ENCODE peak calls at places on chromosomes 16 and 17, in seven cellular contexts. R is memory B cell; L is GF-D8; G is stimulated activated naive CD8-positive, alpha-beta T cell treated with anti-CD3 and anti-CD28 coated beads, Interleukin-15, Interleukin-2, amounts not matched to agents 100 U/mL and 50 U/mL, for 24 hours; N is hypothalamus; S is GM12878; F is choroid plexus epithelial cell. H is an unnamed sample.

GRCh38 chr17:45967378-45967777 is 31.7 kb upstream of the STH start:
- DNase-seq in L (no peak), N (no peak), G (no peak), S (no peak), F (no peak), R (no peak), H (no peak)

GRCh38 chr16:68257251-68257905 is 6.9 kb upstream of the SLC7A6 start:
- DNase-seq in R (peak), S (no peak), G (no peak), F (no peak), N (no peak), L (peak), H (peak)

GRCh38 chr16:14193316-14193871 is 122.3 kb downstream of the MRTFB start:
- DNase-seq in L (no peak), G (no peak), N (no peak), R (no peak), F (no peak), S (peak), H (peak)

GRCh38 chr17:30354731-30355130 is 20.9 kb upstream of the TMIGD1 start:
- DNase-seq in F (no peak), S (no peak), G (no peak), R (no peak), N (no peak), L (no peak), H (no peak)

GRCh38 chr17:77887464-77888241 is 70.8 kb upstream of the TNRC6C start:
- DNase-seq in G (peak), F (peak), S (no peak), R (peak), N (no peak), L (no peak), H (peak)

GRCh38 chr17:46072998-46073397 is 73.9 kb downstream of the STH start:
- DNase-seq in N (no peak), G (no peak), S (no peak), L (no peak), R (no peak), F (peak), H (no peak)

GRCh38 chr16:50613281-50613991 is 65.2 kb downstream of the NKD1 start:
- DNase-seq in F (peak), G (no peak), R (no peak), N (no peak), S (no peak), L (no peak), H (no peak)

GRCh38 chr17:47423406-47424295 is 99.9 kb downstream of the EFCAB13 start:
- DNase-seq in S (no peak), R (peak), L (no peak), F (peak), N (no peak), G (peak), H (no peak)

GRCh38 chr17:59451706-59452105 is 113.7 kb upstream of the DHX40 start:
- DNase-seq in F (peak), R (no peak), G (no peak), N (no peak), L (no peak), S (no peak), H (no peak)

GRCh38 chr17:82528484-82529265 is 9.1 kb downstream of the FOXK2 start:
- DNase-seq in R (no peak), S (no peak), G (no peak), F (no peak), N (no peak), L (no peak), H (no peak)

GRCh38 chr16:17224859-17225258 is 245.9 kb downstream of the XYLT1 start:
- DNase-seq in G (peak), N (peak), F (peak), R (no peak), S (no peak), L (peak), H (peak)

GRCh38 chr16:62741692-62742091 is 705.5 kb upstream of the CDH8 start:
- DNase-seq in R (no peak), S (no peak), G (no peak), N (no peak), F (no peak), L (no peak), H (no peak)

GRCh38 chr17:32628645-32629044 is 141.9 kb downstream of the CDK5R1 start:
- DNase-seq in R (no peak), G (no peak), F (no peak), N (no peak), S (no peak), L (no peak), H (no peak)

GRCh38 chr16:72291531-72291981 is 119.6 kb upstream of the PMFBP1 start:
- DNase-seq in S (no peak), F (peak), N (no peak), R (no peak), G (no peak), L (no peak), H (no peak)

GRCh38 chr17:386145-386876 is 33.7 kb upstream of the RPH3AL start:
- DNase-seq in F (peak), L (no peak), S (no peak), R (peak), G (peak), N (peak), H (peak)

GRCh38 chr17:66994943-66995535 is 30.5 kb downstream of the CACNG4 start:
- DNase-seq in R (no peak), G (no peak), L (no peak), N (no peak), S (no peak), F (no peak), H (no peak)

GRCh38 chr17:50785942-50786570 is 18.7 kb upstream of the ANKRD40CL start:
- DNase-seq in R (no peak), F (peak), S (no peak), G (no peak), N (no peak), L (no peak), H (no peak)

GRCh38 chr17:69500911-69501429 is 86.5 kb downstream of the MAP2K6 start:
- DNase-seq in L (no peak), G (no peak), F (no peak), S (no peak), R (no peak), N (no peak), H (no peak)

GRCh38 chr16:50066482-50067289 is 916 bp downstream of the HEATR3 start:
- DNase-seq in N (no peak), L (no peak), F (no peak), R (peak), S (no peak), G (no peak), H (peak)

GRCh38 chr17:74297941-74298340 is 23.9 kb downstream of the DNAI2 start:
- DNase-seq in G (peak), L (no peak), F (no peak), S (no peak), N (no peak), R (no peak), H (no peak)

GRCh38 chr17:42387663-42388380 is 420 bp downstream of the STAT3 start:
- DNase-seq in R (peak), G (peak), F (peak), N (no peak), S (no peak), L (peak), H (peak)

GRCh38 chr16:86505185-86505898 is 5.0 kb upstream of the FOXF1 start:
- DNase-seq in R (no peak), L (no peak), G (no peak), S (no peak), F (no peak), N (no peak), H (peak)

GRCh38 chr17:77681820-77682219 is 276.7 kb upstream of the TNRC6C start:
- DNase-seq in R (no peak), F (peak), L (no peak), N (no peak), G (no peak), S (no peak), H (peak)

GRCh38 chr16:84737192-84737591 is 37.4 kb downstream of the USP10 start:
- DNase-seq in N (no peak), R (no peak), L (no peak), F (no peak), G (no peak), S (no peak), H (no peak)

GRCh38 chr17:76515291-76515949 is 14.2 kb upstream of the RHBDF2 start:
- DNase-seq in F (peak), G (peak), L (peak), S (peak), N (no peak), R (no peak), H (peak)

GRCh38 chr17:4154201-4154600 is 11.2 kb downstream of the CYB5D2 start:
- DNase-seq in G (no peak), F (no peak), R (no peak), L (no peak), S (no peak), N (no peak), H (no peak)

GRCh38 chr16:55221836-55222235 is 102.2 kb upstream of the IRX6 start:
- DNase-seq in S (no peak), L (no peak), G (no peak), N (no peak), F (no peak), R (no peak), H (no peak)

GRCh38 chr17:28963841-28964240 is 12.5 kb upstream of the PHF12 start:
- DNase-seq in R (no peak), S (no peak), L (no peak), N (no peak), G (no peak), F (no peak), H (no peak)

GRCh38 chr16:7843196-7843595 is 510.6 kb downstream of the RBFOX1 start:
- DNase-seq in R (no peak), G (no peak), L (no peak), S (no peak), F (no peak), N (no peak), H (no peak)

GRCh38 chr17:66416207-66416940 is 114.0 kb downstream of the PRKCA start:
- DNase-seq in S (no peak), N (no peak), F (no peak), G (no peak), R (no peak), L (no peak), H (no peak)

GRCh38 chr16:23423496-23424049 is 29.4 kb downstream of the COG7 start:
- DNase-seq in S (no peak), L (no peak), F (peak), R (no peak), G (no peak), N (peak), H (no peak)

GRCh38 chr16:69113216-69113615 is 7.8 kb downstream of the HAS3 start:
- DNase-seq in R (no peak), L (no peak), N (no peak), F (no peak), G (no peak), S (no peak), H (no peak)